ENCODE peak calls at places on chromosomes 7 and 10, in ten cellular contexts. X, N, G, W, Z, H, Q, S, L and J are unnamed samples.

GRCh38 chr7:149239345-149240143 is at the start of gene ZNF212:
- DNase-seq in X (peak), N (peak), G (peak), W (peak), Z (peak), H (peak), Q (peak), S (peak), L (peak), J (peak)

GRCh38 chr10:68594405-68594804 is 34.3 kb downstream of the TET1 start:
- DNase-seq in X (no peak), N (no peak), G (peak), W (peak), Z (no peak), H (peak), Q (no peak), S (no peak), L (no peak), J (no peak)

GRCh38 chr10:119658274-119658673 is 7.1 kb downstream of the BAG3 start:
- DNase-seq in X (no peak), N (no peak), G (peak), W (peak), Z (peak), H (peak), Q (peak), S (no peak), L (no peak), J (no peak)

GRCh38 chr7:158782638-158783490 is 46.4 kb downstream of the ESYT2 start:
- DNase-seq in X (no peak), N (no peak), G (peak), W (peak), Z (peak), H (no peak), Q (peak), S (peak), L (no peak), J (no peak)

GRCh38 chr7:41695661-41696322 is 7.1 kb downstream of the INHBA start:
- DNase-seq in X (no peak), N (no peak), G (peak), W (no peak), Z (no peak), H (no peak), Q (no peak), S (no peak), L (no peak), J (no peak)

GRCh38 chr10:67175354-67175753 is 249.5 kb downstream of the LRRTM3 start:
- DNase-seq in X (no peak), N (no peak), G (no peak), W (no peak), Z (no peak), H (no peak), Q (no peak), S (no peak), L (no peak), J (no peak)

GRCh38 chr7:77266162-77266807 is 66.7 kb upstream of the FGL2 start:
- DNase-seq in X (no peak), N (no peak), G (peak), W (no peak), Z (no peak), H (no peak), Q (no peak), S (no peak), L (no peak), J (peak)

GRCh38 chr7:130476287-130477001 is 15.4 kb upstream of the MEST start:
- DNase-seq in X (no peak), N (no peak), G (no peak), W (no peak), Z (no peak), H (no peak), Q (no peak), S (no peak), L (no peak), J (no peak)

GRCh38 chr10:18861382-18861781 is 187.2 kb upstream of the MALRD1 start:
- DNase-seq in X (no peak), N (no peak), G (no peak), W (no peak), Z (no peak), H (no peak), Q (no peak), S (no peak), L (no peak), J (no peak)

GRCh38 chr7:38318241-38318640 is 44.8 kb upstream of the TARP start:
- DNase-seq in X (no peak), N (no peak), G (peak), W (no peak), Z (no peak), H (no peak), Q (no peak), S (no peak), L (no peak), J (no peak)

GRCh38 chr7:128804472-128804871 is 12.7 kb downstream of the CCDC136 start:
- DNase-seq in X (no peak), N (no peak), G (no peak), W (no peak), Z (no peak), H (no peak), Q (no peak), S (peak), L (no peak), J (no peak)

GRCh38 chr10:124145109-124145860 is 51.9 kb upstream of the CHST15 start:
- DNase-seq in X (no peak), N (no peak), G (peak), W (peak), Z (peak), H (no peak), Q (peak), S (peak), L (peak), J (no peak)

GRCh38 chr7:22167482-22167881 is 189.5 kb downstream of the RAPGEF5 start:
- DNase-seq in X (no peak), N (no peak), G (no peak), W (no peak), Z (no peak), H (no peak), Q (no peak), S (no peak), L (no peak), J (no peak)

GRCh38 chr10:4330626-4331025 is 495.4 kb upstream of the AKR1E2 start:
- DNase-seq in X (no peak), N (no peak), G (no peak), W (no peak), Z (no peak), H (no peak), Q (no peak), S (no peak), L (no peak), J (no peak)

GRCh38 chr10:35546824-35547225 is 58.3 kb upstream of the GJD4 start:
- DNase-seq in X (no peak), N (no peak), G (peak), W (peak), Z (no peak), H (no peak), Q (no peak), S (no peak), L (no peak), J (no peak)
- TF ChIP-seq CTCF in X (no peak), N (no peak), G (peak), W (peak), Z (no peak), H (peak), Q (no peak), S (no peak), L (no peak), J (no peak)

DNA sequence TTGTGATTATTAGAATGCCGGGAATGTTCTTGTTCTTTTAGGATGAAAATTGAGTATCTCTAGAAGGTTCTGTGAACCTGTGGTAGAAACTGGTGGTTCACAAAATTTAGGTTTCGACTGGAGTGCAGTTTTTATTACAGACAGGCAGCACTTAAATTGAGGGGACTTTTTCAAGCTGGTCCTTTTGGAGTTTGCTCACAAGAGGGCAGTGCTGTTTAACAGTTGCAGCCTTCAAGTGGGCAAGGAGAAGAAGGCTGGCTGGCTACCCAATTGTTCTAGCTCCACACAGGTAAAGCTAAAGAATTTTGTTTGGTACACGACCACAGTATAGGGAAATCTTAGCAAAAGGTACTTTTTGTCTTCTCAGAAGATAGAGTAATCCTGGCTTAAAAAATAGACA is 233.6 kb downstream of the SNX13 start:
- DNase-seq in X (peak), N (no peak), G (peak), W (no peak), Z (peak), H (peak), Q (no peak), S (peak), L (no peak), J (peak)
- TF ChIP-seq CTCF in X (peak), N (peak), G (peak), W (peak), Z (peak), H (peak), Q (peak), S (peak), L (peak), J (peak)

GRCh38 chr7:100063376-100063775 is 13.8 kb downstream of the ZSCAN21 start:
- DNase-seq in X (no peak), N (no peak), G (no peak), W (no peak), Z (no peak), H (no peak), Q (no peak), S (no peak), L (no peak), J (no peak)

GRCh38 chr7:100066953-100067352 is 14.6 kb downstream of the ZNF3 start:
- DNase-seq in X (no peak), N (no peak), G (no peak), W (no peak), Z (no peak), H (no peak), Q (no peak), S (no peak), L (no peak), J (no peak)

GRCh38 chr7:100064162-100064561 is 14.6 kb downstream of the ZSCAN21 start:
- DNase-seq in X (no peak), N (no peak), G (no peak), W (no peak), Z (no peak), H (no peak), Q (no peak), S (no peak), L (no peak), J (no peak)

GRCh38 chr7:100061518-100062193 is 12.1 kb downstream of the ZSCAN21 start:
- DNase-seq in X (no peak), N (no peak), G (no peak), W (peak), Z (no peak), H (no peak), Q (no peak), S (no peak), L (no peak), J (no peak)

DNA sequence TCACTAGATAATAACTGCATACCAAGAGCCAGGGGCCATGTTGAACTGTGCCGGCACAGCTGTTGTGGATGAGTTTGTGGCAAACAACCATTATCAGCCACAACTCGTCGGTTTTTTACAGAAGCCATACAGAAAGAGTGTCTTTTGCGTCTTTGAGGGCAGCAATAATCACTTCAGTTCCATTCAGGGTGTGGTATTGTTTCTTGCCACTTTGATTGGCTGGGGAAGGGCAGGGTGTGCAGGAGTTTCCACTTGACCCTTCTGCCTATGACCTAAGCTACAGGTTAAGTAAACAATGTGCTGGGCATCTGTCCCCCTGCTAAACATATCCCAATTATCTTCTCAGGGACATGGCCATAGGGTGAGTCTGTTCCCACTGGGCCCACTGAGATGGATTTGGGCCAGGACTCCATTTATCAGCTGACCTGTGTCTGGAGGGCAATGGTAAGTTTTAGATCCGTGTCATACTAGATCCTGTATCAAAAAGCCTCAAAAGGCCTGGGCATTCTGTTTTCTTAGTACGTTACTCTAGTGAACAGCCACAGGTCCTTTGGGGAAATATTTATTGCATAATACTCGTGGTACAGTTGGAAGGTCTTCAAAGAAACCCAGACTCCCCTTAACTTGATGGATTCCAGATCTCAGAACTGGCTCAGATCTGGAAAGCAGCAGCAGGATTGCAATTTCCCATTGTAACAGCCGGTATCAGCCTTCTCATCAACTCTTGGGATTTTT is 15.9 kb downstream of the ZNF3 start:
- DNase-seq in X (no peak), N (no peak), G (peak), W (peak), Z (no peak), H (no peak), Q (peak), S (no peak), L (no peak), J (no peak)
- TF ChIP-seq CTCF in X (no peak), N (no peak), G (no peak), W (no peak), Z (no peak), H (no peak), Q (no peak), S (no peak), L (no peak), J (no peak)

DNA sequence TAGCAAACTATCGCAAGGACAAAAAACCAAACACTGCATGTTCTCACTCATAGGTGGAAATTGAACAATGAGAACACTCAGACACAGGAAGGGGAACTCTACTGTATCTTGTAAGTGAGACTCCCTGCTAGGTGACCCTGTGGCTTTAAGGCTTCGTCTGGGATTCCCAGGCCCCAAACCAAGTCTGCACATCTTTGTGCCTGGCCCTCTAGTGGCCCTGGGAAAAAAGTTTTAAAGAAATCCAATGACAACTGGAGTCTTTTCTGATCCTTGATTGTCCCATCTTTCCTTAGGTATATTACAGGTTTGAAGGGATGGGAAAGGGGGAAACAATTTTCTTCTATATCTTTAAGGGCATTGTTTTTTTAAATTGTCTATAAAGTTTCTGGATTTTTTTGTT is 10.6 kb upstream of the LIPM start:
- DNase-seq in X (peak), N (no peak), G (peak), W (no peak), Z (no peak), H (peak), Q (no peak), S (peak), L (no peak), J (no peak)
- TF ChIP-seq CTCF in X (no peak), N (peak), G (peak), W (peak), Z (peak), H (peak), Q (no peak), S (peak), L (peak), J (peak)

GRCh38 chr10:71888623-71889387 is 37.8 kb upstream of the PSAP start:
- DNase-seq in X (peak), N (peak), G (peak), W (peak), Z (peak), H (peak), Q (peak), S (peak), L (peak), J (peak)
- TF ChIP-seq CTCF in X (peak), N (no peak), G (no peak), W (no peak), Z (no peak), H (no peak), Q (no peak), S (no peak), L (no peak), J (peak)

GRCh38 chr10:97396056-97396455 is 5.1 kb downstream of the RRP12 start:
- DNase-seq in X (no peak), N (no peak), G (no peak), W (no peak), Z (no peak), H (no peak), Q (no peak), S (no peak), L (no peak), J (no peak)

GRCh38 chr10:97399843-97400545 is 1.1 kb downstream of the RRP12 start:
- DNase-seq in X (peak), N (no peak), G (peak), W (peak), Z (no peak), H (peak), Q (no peak), S (no peak), L (peak), J (no peak)

GRCh38 chr10:97401455-97401919 is 347 bp upstream of the RRP12 start:
- DNase-seq in X (no peak), N (no peak), G (no peak), W (no peak), Z (no peak), H (no peak), Q (no peak), S (no peak), L (peak), J (no peak)

GRCh38 chr10:97404044-97404443 is 2.9 kb upstream of the RRP12 start:
- DNase-seq in X (no peak), N (no peak), G (no peak), W (no peak), Z (no peak), H (no peak), Q (no peak), S (no peak), L (no peak), J (no peak)

GRCh38 chr10:97400665-97401454 is at the start of gene RRP12:
- DNase-seq in X (peak), N (peak), G (peak), W (peak), Z (peak), H (peak), Q (peak), S (peak), L (peak), J (peak)
- TF ChIP-seq CTCF in X (no peak), N (peak), G (no peak), W (peak), Z (no peak), H (no peak), Q (no peak), S (no peak), L (no peak), J (no peak)

DNA sequence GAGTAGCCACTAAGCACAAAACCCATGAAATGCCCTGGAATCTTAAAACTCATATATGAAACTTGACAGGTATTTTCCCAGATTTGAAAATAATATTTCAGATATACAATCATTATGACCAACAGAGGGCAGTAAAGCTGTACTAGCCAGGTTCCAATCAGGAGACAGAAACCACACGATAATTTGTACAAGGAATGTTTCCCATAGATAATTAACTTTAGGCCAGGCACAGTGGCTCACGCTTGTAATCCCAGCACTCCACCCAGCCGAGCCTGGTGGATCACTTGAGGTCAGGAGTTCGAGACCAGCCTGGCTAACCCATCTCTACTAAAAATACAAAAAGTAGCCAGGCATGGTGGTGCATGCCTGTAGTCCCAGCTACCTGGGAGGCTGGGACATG is 31.0 kb upstream of the NUB1 start:
- DNase-seq in X (no peak), N (no peak), G (peak), W (no peak), Z (no peak), H (no peak), Q (no peak), S (no peak), L (no peak), J (no peak)
- TF ChIP-seq CTCF in X (peak), N (no peak), G (peak), W (peak), Z (peak), H (peak), Q (no peak), S (peak), L (peak), J (peak)